ENCODE peak calls at places on chromosome 9, in eight cellular contexts. U, D, B, C, I, R, F and L are unnamed samples.
A peak's percentile ranks its signal among the peaks of the same experiment; 100 is the strongest.

GRCh38 chr9:127049044-127049443 is 73.4 kb downstream of the ANGPTL2 start:
- DNase-seq in U (peak; percentile 78), D (no peak), B (peak; percentile 18), C (no peak), I (peak; percentile 57), R (peak; percentile 59), F (peak; percentile 97), L (peak; percentile 27)

GRCh38 chr9:93684806-93685553 is 108.6 kb downstream of the PHF2 start:
- DNase-seq in U (no peak), D (no peak), B (no peak), C (no peak), I (no peak), R (no peak), F (no peak), L (peak; percentile 25)

GRCh38 chr9:127455299-127455992 is 4.1 kb downstream of the LRSAM1 start:
- DNase-seq in U (peak; percentile 30), D (peak; percentile 44), B (no peak), C (no peak), I (no peak), R (no peak), F (no peak), L (peak; percentile 86)

GRCh38 chr9:97387936-97388684 is 23.8 kb upstream of the TDRD7 start:
- DNase-seq in U (no peak), D (no peak), B (no peak), C (no peak), I (no peak), R (no peak), F (no peak), L (no peak)

GRCh38 chr9:133886563-133887501 is 105.3 kb downstream of the VAV2 start:
- DNase-seq in U (no peak), D (no peak), B (no peak), C (no peak), I (no peak), R (no peak), F (no peak), L (no peak)

GRCh38 chr9:126373241-126373640 is 46.6 kb downstream of the MVB12B start:
- DNase-seq in U (peak; percentile 16), D (no peak), B (no peak), C (no peak), I (no peak), R (no peak), F (no peak), L (no peak)

GRCh38 chr9:115642285-115642684 is 511.3 kb upstream of the PAPPA start:
- DNase-seq in U (no peak), D (no peak), B (no peak), C (no peak), I (no peak), R (no peak), F (no peak), L (no peak)

GRCh38 chr9:128393971-128394370 is 22.8 kb downstream of the URM1 start:
- DNase-seq in U (no peak), D (no peak), B (no peak), C (no peak), I (no peak), R (no peak), F (no peak), L (no peak)

GRCh38 chr9:106286249-106286648 is 576.7 kb upstream of the ZNF462 start:
- DNase-seq in U (no peak), D (no peak), B (no peak), C (peak; percentile 30), I (no peak), R (no peak), F (peak; percentile 4), L (peak; percentile 17)

GRCh38 chr9:133702798-133703570 is 35.2 kb downstream of the SARDH start:
- DNase-seq in U (no peak), D (no peak), B (no peak), C (no peak), I (no peak), R (no peak), F (no peak), L (no peak)

GRCh38 chr9:93466416-93467061 is 13.2 kb upstream of the FAM120AOS start:
- DNase-seq in U (no peak), D (no peak), B (no peak), C (no peak), I (no peak), R (no peak), F (no peak), L (no peak)

GRCh38 chr9:136901516-136902258 is 15.4 kb downstream of the TRAF2 start:
- DNase-seq in U (peak; percentile 93), D (no peak), B (peak; percentile 81), C (no peak), I (peak; percentile 31), R (peak; percentile 1), F (peak; percentile 41), L (no peak)

GRCh38 chr9:136900556-136900955 is 14.2 kb downstream of the TRAF2 start:
- DNase-seq in U (no peak), D (no peak), B (no peak), C (no peak), I (no peak), R (no peak), F (no peak), L (no peak)

GRCh38 chr9:136900988-136901515 is 14.7 kb downstream of the TRAF2 start:
- DNase-seq in U (peak; percentile 22), D (no peak), B (no peak), C (no peak), I (no peak), R (no peak), F (no peak), L (no peak)

GRCh38 chr9:136898483-136899100 is 12.3 kb downstream of the TRAF2 start:
- DNase-seq in U (no peak), D (no peak), B (no peak), C (no peak), I (no peak), R (no peak), F (no peak), L (no peak)

GRCh38 chr9:136899196-136899595 is 12.9 kb downstream of the TRAF2 start:
- DNase-seq in U (peak; percentile 96), D (no peak), B (peak; percentile 71), C (no peak), I (no peak), R (no peak), F (no peak), L (no peak)
- TF ChIP-seq CTCF in U (peak; percentile 12), D (no peak), B (peak; percentile 56), C (no peak), I (no peak), R (no peak), F (no peak), L (no peak)

GRCh38 chr9:16870606-16871357 is at the start of gene BNC2:
- DNase-seq in U (no peak), D (peak; percentile 52), B (peak; percentile 11), C (peak; percentile 67), I (peak; percentile 24), R (no peak), F (peak; percentile 50), L (peak; percentile 97)
- TF ChIP-seq CTCF in U (no peak), D (no peak), B (no peak), C (peak; percentile 29), I (no peak), R (peak; percentile 9), F (no peak), L (peak; percentile 33)

GRCh38 chr9:77764894-77765780 is 117.0 kb upstream of the GNA14 start:
- DNase-seq in U (peak; percentile 45), D (no peak), B (no peak), C (no peak), I (no peak), R (peak; percentile 49), F (peak; percentile 79), L (peak; percentile 47)
- TF ChIP-seq CTCF in U (peak; percentile 49), D (peak; percentile 37), B (peak; percentile 62), C (peak; percentile 57), I (no peak), R (peak; percentile 65), F (peak; percentile 71), L (peak; percentile 41)

GRCh38 chr9:71644819-71645362 is 123.4 kb downstream of the CEMIP2 start:
- DNase-seq in U (no peak), D (no peak), B (no peak), C (no peak), I (no peak), R (no peak), F (no peak), L (no peak)
- TF ChIP-seq CTCF in U (no peak), D (no peak), B (no peak), C (no peak), I (no peak), R (no peak), F (no peak), L (no peak)

DNA sequence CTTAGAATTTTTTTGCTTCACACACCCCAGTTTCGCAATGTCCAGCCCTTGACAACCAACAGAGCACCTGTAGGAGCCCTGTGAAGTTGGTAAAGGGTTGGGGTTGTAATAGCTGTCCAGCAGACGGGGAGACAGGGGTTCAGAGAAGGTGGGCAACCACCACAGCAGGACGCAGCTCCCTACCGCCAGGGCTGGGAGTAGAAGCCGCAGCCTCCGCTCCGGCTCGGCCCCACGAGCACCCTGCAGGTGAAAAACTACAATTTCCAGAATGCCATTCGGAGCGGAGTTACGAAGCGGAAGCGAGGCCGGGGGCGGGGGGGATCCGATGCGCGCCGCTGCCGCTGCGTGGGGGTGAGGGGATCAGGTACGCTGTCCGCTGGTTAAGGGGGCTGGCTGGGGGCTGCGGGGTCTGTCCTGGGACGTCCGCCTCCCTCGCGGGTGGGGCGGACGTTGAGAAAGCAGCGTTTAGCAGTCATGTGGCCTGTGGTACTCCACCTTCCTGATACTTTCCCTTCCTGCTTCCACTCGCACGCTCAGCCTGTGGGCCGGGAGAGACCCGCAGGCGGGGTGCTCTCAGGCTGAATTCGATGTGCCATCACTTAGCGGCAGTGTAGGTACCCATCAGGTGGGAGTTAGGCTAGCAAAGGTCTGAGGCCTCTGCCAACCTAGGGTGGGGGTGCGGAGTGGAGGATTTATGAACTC is at the start of gene TRMT10B:
- DNase-seq in U (peak; percentile 83), D (peak; percentile 72), B (peak; percentile 82), C (peak; percentile 64), I (peak; percentile 31), R (peak; percentile 20), F (peak; percentile 60), L (peak; percentile 79)
- TF ChIP-seq CTCF in U (no peak), D (no peak), B (no peak), C (peak; percentile 31), I (no peak), R (no peak), F (no peak), L (no peak)

GRCh38 chr9:96299823-96300222 is 2.2 kb downstream of the HSD17B3 start:
- DNase-seq in U (no peak), D (no peak), B (no peak), C (no peak), I (no peak), R (no peak), F (peak; percentile 10), L (no peak)

GRCh38 chr9:96302021-96302420 is at the start of gene HSD17B3:
- DNase-seq in U (no peak), D (no peak), B (no peak), C (no peak), I (no peak), R (no peak), F (no peak), L (no peak)

GRCh38 chr9:96305171-96305570 is 3.2 kb upstream of the HSD17B3 start:
- DNase-seq in U (no peak), D (no peak), B (no peak), C (no peak), I (no peak), R (no peak), F (no peak), L (no peak)

DNA sequence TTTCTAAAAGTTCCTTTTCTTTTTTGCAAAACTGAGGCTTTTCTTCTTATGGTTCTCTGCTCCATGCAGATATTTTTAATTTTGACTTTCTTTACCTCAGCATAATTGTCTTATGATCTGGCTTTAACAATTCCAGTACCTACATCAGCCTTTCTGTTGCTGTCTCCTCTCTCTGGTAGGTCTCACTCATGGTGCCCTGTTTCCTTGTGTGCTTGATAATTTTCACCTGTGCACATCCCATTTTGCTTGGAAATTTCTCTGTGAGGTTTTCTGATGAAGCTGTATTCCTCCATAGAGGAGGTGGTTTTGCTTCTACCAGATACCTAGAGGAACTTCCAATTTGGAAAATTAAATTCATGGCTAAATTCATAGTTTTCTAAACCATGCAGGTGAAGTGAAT is 2.3 kb upstream of the HSD17B3 start:
- DNase-seq in U (no peak), D (no peak), B (no peak), C (no peak), I (no peak), R (no peak), F (no peak), L (no peak)
- TF ChIP-seq CTCF in U (no peak), D (no peak), B (no peak), C (no peak), I (no peak), R (no peak), F (no peak), L (no peak)